ENCODE peak calls at places on chromosomes 5 and 9, in six cellular contexts. X is suprapubic skin, Z is GM23338, M is epithelial cell of esophagus, S is B cell, P is nephron progenitor cell. W is an unnamed sample.

GRCh38 chr5:112974901-112975300 is 1.7 kb upstream of the DCP2 start:
- DNase-seq in M (no peak), P (no peak), Z (no peak), S (no peak), X (no peak), W (no peak)

GRCh38 chr9:81915801-81916505 is 12.3 kb upstream of the SPATA31D4 start:
- DNase-seq in P (no peak), X (no peak), S (no peak), M (no peak), Z (no peak), W (no peak)

GRCh38 chr9:127450170-127450830 is 906 bp downstream of the RPL12 start:
- DNase-seq in S (no peak), Z (no peak), M (no peak), X (no peak), P (no peak), W (no peak)

GRCh38 chr5:122694884-122695283 is 80.0 kb upstream of the SNX2 start:
- DNase-seq in S (no peak), P (no peak), Z (no peak), X (no peak), M (no peak), W (no peak)

GRCh38 chr5:36374275-36374862 is 72.7 kb upstream of the RANBP3L start:
- DNase-seq in M (peak), S (no peak), X (no peak), Z (no peak), P (no peak), W (no peak)

GRCh38 chr5:63401434-63402046 is 560.7 kb downstream of the HTR1A start:
- DNase-seq in S (no peak), M (peak), Z (peak), X (no peak), P (peak), W (peak)

GRCh38 chr5:54135042-54135441 is 175.3 kb downstream of the ARL15 start:
- DNase-seq in X (no peak), S (no peak), Z (no peak), P (no peak), M (peak), W (no peak)

GRCh38 chr9:112894699-112895098 is 4.0 kb upstream of the SLC46A2 start:
- DNase-seq in S (no peak), Z (no peak), X (no peak), M (no peak), P (no peak), W (no peak)

GRCh38 chr5:142192799-142193428 is 84.3 kb downstream of the NDFIP1 start:
- DNase-seq in S (no peak), Z (no peak), X (no peak), M (no peak), P (no peak), W (no peak)

GRCh38 chr5:39757121-39757520 is 332.3 kb upstream of the DAB2 start:
- DNase-seq in Z (no peak), M (no peak), X (no peak), P (no peak), S (no peak), W (no peak)

DNA sequence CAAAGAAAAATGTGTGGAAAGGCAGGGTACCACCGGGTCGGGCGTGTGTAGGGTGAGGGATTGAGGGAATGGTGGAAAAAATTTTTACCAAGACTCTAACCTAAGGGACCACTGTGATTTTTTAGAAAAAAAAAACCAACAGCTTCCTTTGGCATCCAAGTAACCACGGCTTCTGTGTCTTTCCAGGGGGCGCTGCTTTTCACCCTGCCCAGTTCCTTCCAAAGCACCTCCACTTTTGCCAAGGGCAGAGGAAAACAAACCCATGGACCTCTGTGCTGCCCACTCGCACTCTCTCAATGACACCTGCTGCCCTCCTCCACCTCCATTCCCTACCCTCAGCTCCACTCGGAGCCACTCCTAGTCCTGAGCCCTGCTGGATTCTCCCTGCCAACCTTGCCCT is 381.0 kb downstream of the ENC1 start:
- DNase-seq in X (no peak), S (no peak), Z (peak), M (no peak), P (no peak), W (no peak)
- TF ChIP-seq CTCF in X (no peak), S (no peak), Z (peak), M (no peak), P (no peak), W (no peak)

DNA sequence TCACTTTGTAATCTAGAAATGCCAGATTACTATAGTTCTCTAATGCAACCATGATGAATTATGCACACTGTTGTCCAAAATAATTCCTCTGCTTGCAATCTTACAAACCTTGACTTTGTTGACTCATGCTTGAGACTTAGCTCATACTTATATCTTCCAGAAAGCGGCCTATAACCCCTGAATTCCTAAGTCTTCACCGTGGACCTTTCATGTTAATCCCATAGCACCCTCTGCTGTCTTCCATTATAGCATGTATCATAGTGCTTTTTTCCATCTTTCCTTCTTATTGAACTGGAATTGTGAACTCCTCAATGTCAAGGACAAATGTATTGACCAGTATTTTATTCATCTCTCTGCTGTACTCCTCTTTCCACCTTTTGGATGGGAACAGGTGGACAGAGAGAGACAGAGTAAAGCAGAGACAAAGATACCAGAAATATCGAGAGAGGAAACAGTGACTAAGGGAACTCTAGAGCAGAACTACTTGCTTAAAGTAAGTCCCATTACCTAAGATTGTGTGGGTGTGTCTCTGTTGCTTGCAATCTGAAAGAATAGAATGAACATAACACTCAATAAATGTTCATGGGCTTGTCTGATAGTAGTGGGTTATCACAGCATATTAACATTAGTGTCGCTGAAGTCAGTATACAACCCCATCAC is 110.0 kb downstream of the LURAP1L start:
- DNase-seq in P (no peak), S (no peak), Z (peak), M (peak), X (no peak), W (no peak)
- TF ChIP-seq CTCF in P (peak), S (no peak), Z (peak), M (peak), X (peak), W (peak)

GRCh38 chr5:80146036-80146435 is 109.8 kb downstream of the SERINC5 start:
- DNase-seq in X (no peak), P (no peak), M (no peak), S (no peak), Z (no peak), W (peak)

GRCh38 chr5:80141681-80142080 is 106.5 kb downstream of the THBS4 start:
- DNase-seq in P (no peak), X (no peak), M (no peak), Z (peak), S (no peak), W (no peak)

GRCh38 chr5:80141147-80141671 is 106.1 kb downstream of the THBS4 start:
- DNase-seq in X (peak), Z (peak), P (peak), M (no peak), S (no peak), W (peak)

GRCh38 chr5:80142996-80143395 is 107.8 kb downstream of the THBS4 start:
- DNase-seq in S (no peak), Z (no peak), X (no peak), M (no peak), P (no peak), W (no peak)

DNA sequence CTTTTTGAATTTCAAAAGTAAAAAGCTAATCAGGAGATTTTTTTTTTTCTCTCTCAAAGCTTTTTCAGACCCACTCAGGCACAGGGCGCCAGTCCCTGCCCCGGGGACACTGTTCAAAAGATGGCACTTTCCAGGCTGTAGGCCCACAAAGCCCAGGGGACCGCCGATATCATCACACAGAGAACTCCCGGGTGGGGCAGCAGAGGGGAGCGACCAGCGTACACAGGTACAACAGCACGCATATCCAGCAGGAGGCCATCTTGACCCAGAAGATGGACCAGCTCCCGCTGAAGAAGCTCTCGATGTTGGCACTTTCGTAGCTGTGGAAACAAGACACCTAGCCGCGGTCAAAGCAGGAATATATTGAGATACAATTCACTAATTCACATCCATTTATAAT is 108.3 kb downstream of the THBS4 start:
- DNase-seq in M (no peak), S (no peak), X (no peak), Z (no peak), P (no peak), W (no peak)
- TF ChIP-seq CTCF in M (no peak), S (no peak), X (no peak), Z (no peak), P (no peak), W (no peak)

DNA sequence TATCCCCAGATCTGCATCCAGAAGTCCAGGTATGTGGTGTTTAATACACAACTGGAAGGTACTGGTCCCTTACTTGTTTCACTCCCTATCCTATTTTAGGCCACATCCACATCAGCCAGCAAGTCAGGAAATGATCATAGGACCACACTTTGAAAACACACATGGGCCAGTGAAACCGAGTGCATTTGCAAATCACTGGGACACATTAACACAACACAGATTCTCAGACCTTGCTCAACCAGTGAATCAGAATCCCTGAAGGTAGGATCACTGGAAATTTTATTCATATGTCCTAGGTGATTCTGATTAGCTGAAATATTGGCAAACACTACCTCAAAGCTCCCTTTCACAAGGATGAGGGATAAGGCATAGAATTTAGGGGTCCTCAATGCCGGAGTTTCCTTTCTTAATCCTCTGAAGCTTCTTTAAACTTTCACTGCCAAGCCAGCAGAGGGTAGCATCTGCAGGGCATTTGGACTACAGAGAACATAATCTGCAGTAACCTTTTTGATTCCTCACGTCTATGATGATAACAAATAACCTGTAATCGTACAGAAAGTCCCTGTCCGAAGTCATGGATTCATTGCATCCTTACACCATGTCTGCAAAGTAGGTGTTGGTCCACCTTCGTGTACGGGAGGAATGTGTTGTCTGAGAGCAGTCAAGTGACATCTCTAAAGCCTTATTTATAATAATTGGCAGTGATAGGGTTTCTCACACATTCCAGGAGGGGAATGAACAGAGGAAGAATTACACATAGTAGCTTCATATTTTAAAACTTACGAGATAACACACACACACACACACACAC is 11.0 kb upstream of the ABLIM3 start:
- DNase-seq in P (no peak), S (no peak), Z (peak), X (no peak), M (peak), W (no peak)
- TF ChIP-seq CTCF in P (no peak), S (no peak), Z (peak), X (no peak), M (peak), W (peak)

DNA sequence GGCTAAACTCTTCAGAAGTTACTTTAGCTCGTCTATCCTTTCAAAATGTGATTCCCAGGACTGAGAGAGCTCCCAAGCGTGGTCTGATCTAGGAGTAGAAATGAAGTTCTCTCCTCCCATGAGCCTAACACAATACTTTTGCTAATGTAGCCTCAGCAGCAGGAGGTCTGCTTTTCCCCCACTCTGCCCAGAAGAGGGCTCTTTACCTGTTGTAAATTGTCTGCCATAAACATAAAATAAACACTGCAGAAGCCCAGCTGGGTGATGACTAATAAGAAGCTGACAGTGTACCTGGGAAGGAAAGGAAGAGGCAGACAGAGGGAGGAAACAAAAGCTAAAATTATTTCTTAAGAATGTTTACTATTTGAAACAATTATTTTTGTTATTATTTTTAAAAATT is 15.4 kb downstream of the SLC36A3 start:
- DNase-seq in X (no peak), M (peak), P (no peak), Z (peak), S (no peak), W (no peak)
- TF ChIP-seq CTCF in X (no peak), M (peak), P (no peak), Z (peak), S (no peak), W (no peak)

GRCh38 chr9:95710449-95710848 is 165.0 kb upstream of the ERCC6L2 start:
- DNase-seq in M (no peak), S (no peak), X (no peak), P (no peak), Z (no peak), W (no peak)
- TF ChIP-seq CTCF in M (no peak), S (no peak), X (no peak), P (no peak), Z (no peak), W (no peak)

GRCh38 chr5:663436-664342 is 29.5 kb downstream of the TPPP start:
- DNase-seq in X (peak), Z (no peak), M (no peak), P (no peak), S (no peak), W (no peak)
- TF ChIP-seq CTCF in X (no peak), Z (no peak), M (no peak), P (no peak), S (no peak), W (no peak)

DNA sequence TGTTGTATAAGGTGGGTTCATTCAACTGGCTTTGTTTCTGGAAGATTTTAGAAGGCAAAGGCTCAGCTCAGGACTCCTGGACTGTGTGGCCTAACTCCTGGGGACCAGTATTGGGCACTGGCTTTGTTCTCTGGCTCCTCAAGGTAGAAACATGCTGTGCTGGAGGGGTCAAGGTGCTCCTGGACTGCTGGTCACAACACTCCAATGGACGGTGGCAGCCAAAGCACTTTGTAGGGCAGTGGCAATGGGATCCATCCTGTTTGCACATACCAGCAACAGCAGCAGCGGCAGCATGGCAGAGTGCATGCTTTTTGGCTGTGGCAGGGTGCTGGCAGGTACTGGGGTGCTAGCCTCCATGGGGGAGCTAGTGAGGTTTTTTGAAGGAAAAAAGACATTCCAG is 65.3 kb downstream of the SLCO6A1 start:
- DNase-seq in M (no peak), X (no peak), P (no peak), Z (no peak), S (no peak), W (no peak)
- TF ChIP-seq CTCF in M (no peak), X (no peak), P (no peak), Z (no peak), S (no peak), W (no peak)

GRCh38 chr9:103714992-103715391 is 379.1 kb upstream of the SMC2 start:
- DNase-seq in Z (peak), M (no peak), P (no peak), X (no peak), S (no peak), W (no peak)
- TF ChIP-seq CTCF in Z (no peak), M (no peak), P (no peak), X (no peak), S (no peak), W (no peak)

DNA sequence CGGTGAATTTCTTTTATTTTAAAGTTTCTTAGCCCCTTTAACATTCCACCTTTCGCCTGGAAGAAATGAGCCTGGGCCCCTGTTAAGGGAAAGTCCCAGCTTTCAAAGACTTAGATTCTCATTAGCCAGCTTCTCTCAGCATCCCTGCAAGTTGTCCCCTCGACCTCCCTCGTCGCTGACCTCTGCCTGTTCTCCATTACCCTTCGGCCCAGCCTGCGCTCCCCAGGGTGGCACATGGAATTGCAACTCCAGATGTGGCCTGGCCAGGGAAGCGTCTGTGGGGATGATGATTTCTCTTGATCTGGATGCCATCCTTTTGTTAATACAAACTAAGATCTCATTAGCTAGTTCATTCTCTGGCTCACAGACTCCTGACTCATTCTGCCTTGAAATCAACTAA is 43.4 kb upstream of the FANCC start:
- DNase-seq in X (no peak), M (no peak), S (no peak), Z (peak), P (peak), W (no peak)
- TF ChIP-seq CTCF in X (no peak), M (no peak), S (no peak), Z (no peak), P (no peak), W (peak)